ENCODE peak calls at places on chromosomes 11 and 22, in seven cellular contexts. S is activated T-cell treated with anti-CD3 and anti-CD28 coated beads for 48 hours; B is NCI-H748 treated with DMSO at 0.1 percent for 48 hours; K is T-helper 2 cell; O is colonic mucosa; E is T follicular helper cell; J is CD8-positive, alpha-beta memory T cell. C is an unnamed sample.
A peak's percentile ranks its signal among the peaks of the same experiment; 100 is the strongest.

GRCh38 chr11:122045181-122045586 is 70.8 kb downstream of the BLID start:
- DNase-seq in E (no peak), B (no peak), O (no peak), J (no peak), K (no peak), S (no peak), C (peak; percentile 42)

GRCh38 chr11:115284766-115285165 is 219.4 kb downstream of the CADM1 start:
- DNase-seq in S (no peak), O (no peak), K (no peak), J (no peak), B (no peak), E (no peak), C (no peak)

GRCh38 chr22:44731357-44731970 is 20.9 kb upstream of the ARHGAP8 start:
- DNase-seq in E (no peak), K (no peak), S (no peak), B (no peak), O (no peak), J (no peak), C (no peak)

GRCh38 chr11:71488086-71488967 is 35.3 kb downstream of the NADSYN1 start:
- DNase-seq in E (no peak), K (no peak), S (no peak), J (no peak), O (no peak), B (no peak), C (no peak)

GRCh38 chr11:119369035-119369925 is 12.2 kb downstream of the USP2 start:
- DNase-seq in K (no peak), B (no peak), O (peak; percentile 63), J (no peak), E (no peak), S (no peak), C (no peak)

GRCh38 chr11:126489791-126490190 is 134.3 kb downstream of the ST3GAL4 start:
- DNase-seq in B (no peak), S (no peak), O (no peak), E (no peak), J (no peak), K (no peak), C (no peak)

GRCh38 chr11:104275992-104276391 is 112.0 kb upstream of the PDGFD start:
- DNase-seq in B (no peak), E (no peak), K (no peak), J (no peak), S (no peak), O (no peak), C (no peak)

GRCh38 chr11:131629925-131630324 is 259.5 kb downstream of the NTM start:
- DNase-seq in K (no peak), E (no peak), B (no peak), S (no peak), J (no peak), O (no peak), C (no peak)

GRCh38 chr11:31870609-31871309 is 59.6 kb upstream of the PAX6 start:
- DNase-seq in J (no peak), K (no peak), S (peak; percentile 3), E (peak; percentile 3), B (peak; percentile 49), O (peak; percentile 37), C (peak; percentile 29)

GRCh38 chr22:29879738-29880137 is 3.2 kb upstream of the MTMR3 start:
- DNase-seq in O (no peak), K (no peak), S (peak; percentile 11), E (no peak), B (no peak), J (no peak), C (no peak)

GRCh38 chr11:12169822-12170221 is 59.4 kb downstream of the MICAL2 start:
- DNase-seq in J (no peak), O (no peak), E (no peak), B (no peak), K (no peak), S (no peak), C (no peak)

C was measured in SJSA1.